ENCODE peak calls at places on chromosomes 11 and 22, in seven cellular contexts. One of them, this sample, is unnamed.

GRCh38 chr11:47213985-47214564 is 699 bp upstream of the DDB2 start:
- DNase-seq in A549: peak
- DNase-seq in HepG2: peak
- DNase-seq in GM12878: peak
- DNase-seq in IMR-90: peak
- DNase-seq in K562: peak
- DNase-seq in H1: peak
- DNase-seq in this sample: peak

GRCh38 chr11:73308003-73308962 is at the start of gene ARHGEF17:
- DNase-seq in A549: peak
- DNase-seq in HepG2: peak
- DNase-seq in GM12878: no peak
- DNase-seq in IMR-90: peak
- DNase-seq in K562: no peak
- DNase-seq in H1: peak
- DNase-seq in this sample: peak

GRCh38 chr11:69637956-69638871 is 2.7 kb upstream of the CCND1 start:
- DNase-seq in A549: peak
- DNase-seq in HepG2: no peak
- DNase-seq in GM12878: no peak
- DNase-seq in IMR-90: peak
- DNase-seq in K562: no peak
- DNase-seq in H1: peak
- DNase-seq in this sample: peak

GRCh38 chr11:57484141-57484710 is 23.9 kb downstream of the RTN4RL2 start:
- DNase-seq in A549: no peak
- DNase-seq in HepG2: no peak
- DNase-seq in GM12878: no peak
- DNase-seq in IMR-90: no peak
- DNase-seq in K562: no peak
- DNase-seq in H1: no peak
- DNase-seq in this sample: no peak

GRCh38 chr11:67486481-67487195 is 3.8 kb downstream of the AIP start:
- DNase-seq in A549: no peak
- DNase-seq in HepG2: no peak
- DNase-seq in GM12878: peak
- DNase-seq in IMR-90: no peak
- DNase-seq in K562: no peak
- DNase-seq in H1: no peak
- DNase-seq in this sample: no peak

GRCh38 chr11:126989942-126990715 is 10.4 kb downstream of the KIRREL3 start:
- DNase-seq in A549: peak
- DNase-seq in HepG2: peak
- DNase-seq in GM12878: no peak
- DNase-seq in IMR-90: peak
- DNase-seq in K562: peak
- DNase-seq in H1: peak
- DNase-seq in this sample: peak

GRCh38 chr22:37331811-37332536 is 49.7 kb downstream of the CYTH4 start:
- DNase-seq in A549: no peak
- DNase-seq in HepG2: no peak
- DNase-seq in GM12878: no peak
- DNase-seq in IMR-90: peak
- DNase-seq in K562: peak
- DNase-seq in H1: no peak
- DNase-seq in this sample: no peak

GRCh38 chr11:74460481-74461154 is 6.7 kb downstream of the KCNE3 start:
- DNase-seq in A549: no peak
- DNase-seq in HepG2: no peak
- DNase-seq in GM12878: no peak
- DNase-seq in IMR-90: peak
- DNase-seq in K562: peak
- DNase-seq in H1: no peak
- DNase-seq in this sample: no peak

GRCh38 chr22:46777609-46777970 is 15.1 kb downstream of the TBC1D22A start:
- DNase-seq in A549: no peak
- DNase-seq in HepG2: no peak
- DNase-seq in GM12878: no peak
- DNase-seq in IMR-90: no peak
- DNase-seq in K562: no peak
- DNase-seq in H1: no peak
- DNase-seq in this sample: no peak

GRCh38 chr22:49372530-49373288 is 455.0 kb downstream of the BRD1 start:
- DNase-seq in A549: peak
- DNase-seq in HepG2: peak
- DNase-seq in GM12878: no peak
- DNase-seq in IMR-90: no peak
- DNase-seq in K562: peak
- DNase-seq in H1: no peak
- DNase-seq in this sample: peak

GRCh38 chr22:47288640-47289039 is 526.2 kb downstream of the TBC1D22A start:
- DNase-seq in A549: no peak
- DNase-seq in HepG2: no peak
- DNase-seq in GM12878: no peak
- DNase-seq in IMR-90: no peak
- DNase-seq in K562: no peak
- DNase-seq in H1: no peak
- DNase-seq in this sample: no peak

GRCh38 chr11:113395782-113396336 is 8.3 kb downstream of the ANKK1 start:
- DNase-seq in A549: no peak
- DNase-seq in HepG2: no peak
- DNase-seq in GM12878: no peak
- DNase-seq in IMR-90: no peak
- DNase-seq in K562: no peak
- DNase-seq in H1: no peak
- DNase-seq in this sample: no peak

GRCh38 chr11:61069427-61069826 is 32.9 kb upstream of the CD5 start:
- DNase-seq in A549: no peak
- DNase-seq in HepG2: no peak
- DNase-seq in GM12878: no peak
- DNase-seq in IMR-90: no peak
- DNase-seq in K562: no peak
- DNase-seq in H1: no peak
- DNase-seq in this sample: no peak

DNA sequence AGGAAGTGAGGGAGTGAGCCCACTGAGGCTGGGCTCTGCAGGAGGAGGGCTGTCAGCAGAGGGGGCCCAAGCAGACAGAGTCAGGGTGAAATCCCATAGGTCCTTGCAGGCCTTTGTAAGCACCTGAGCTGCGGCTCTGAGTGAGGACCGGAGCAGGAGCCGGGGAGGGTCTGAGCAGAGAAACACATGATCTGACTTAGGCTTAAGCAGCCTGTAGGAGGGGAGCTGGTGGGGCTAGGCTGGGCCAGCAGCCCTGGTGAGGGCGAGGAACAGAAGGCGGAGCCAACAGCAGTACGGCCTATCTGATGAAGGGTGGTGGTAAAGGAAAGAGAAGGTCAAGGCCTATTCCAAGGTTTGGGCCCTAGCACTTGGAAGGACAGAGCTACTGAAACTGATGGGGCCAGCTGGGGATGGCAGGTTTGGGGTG is 26.9 kb upstream of the CBX7 start:
- DNase-seq in A549: no peak
- DNase-seq in HepG2: no peak
- DNase-seq in GM12878: no peak
- DNase-seq in IMR-90: no peak
- DNase-seq in K562: peak
- DNase-seq in H1: peak
- DNase-seq in this sample: no peak
- TF ChIP-seq CEBPB in A549: no peak
- TF ChIP-seq CEBPB in HepG2: no peak
- TF ChIP-seq CEBPB in GM12878: no peak
- TF ChIP-seq CEBPB in IMR-90: no peak
- TF ChIP-seq CEBPB in K562: no peak
- TF ChIP-seq CEBPB in H1: no peak
- TF ChIP-seq CEBPB in this sample: no peak

DNA sequence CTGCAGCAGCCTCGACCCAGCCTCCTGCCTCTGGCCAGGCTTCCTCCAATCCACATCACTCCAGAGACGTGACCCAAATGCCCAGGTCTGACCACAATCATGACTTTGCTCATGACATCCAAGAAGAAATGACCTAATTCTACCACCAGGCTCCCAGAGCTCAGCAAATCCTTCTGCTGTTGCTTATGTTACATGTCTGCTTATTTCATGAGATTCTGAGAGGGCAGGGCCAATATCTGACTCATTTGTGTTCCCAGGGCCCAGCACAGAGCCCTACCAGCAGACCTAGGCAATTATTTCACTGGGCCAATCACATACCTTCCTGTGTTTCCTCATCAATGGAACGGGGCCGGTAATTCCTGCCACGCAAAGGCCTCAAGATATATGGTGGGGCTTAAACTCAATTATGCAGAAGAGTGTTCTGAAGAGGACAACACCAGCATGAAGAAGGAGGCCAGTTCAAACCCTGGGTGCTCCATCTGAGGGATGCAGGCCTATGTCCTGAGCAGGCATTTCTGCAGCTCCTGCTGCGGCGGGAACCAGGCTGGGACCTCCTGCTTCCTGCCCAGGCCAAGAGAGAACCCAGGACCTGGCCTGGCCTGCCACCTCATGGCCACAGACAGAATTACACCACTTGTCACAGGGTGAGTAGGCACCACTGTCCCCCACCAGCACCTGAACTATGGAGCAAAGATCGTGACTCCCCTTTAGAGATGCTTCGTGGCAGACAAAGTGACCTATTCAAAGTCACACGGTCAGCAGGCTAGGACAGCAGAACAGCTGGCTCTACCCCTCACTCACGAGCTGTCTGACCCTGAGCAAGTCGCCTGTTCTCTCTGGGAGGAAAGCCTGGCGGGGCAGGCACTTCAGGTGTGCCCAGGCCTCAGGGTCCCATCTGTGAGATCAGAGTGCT is 5.8 kb downstream of the CENPM start:
- DNase-seq in A549: peak
- DNase-seq in HepG2: peak
- DNase-seq in GM12878: no peak
- DNase-seq in IMR-90: peak
- DNase-seq in K562: peak
- DNase-seq in H1: peak
- DNase-seq in this sample: no peak
- TF ChIP-seq CEBPB in A549: no peak
- TF ChIP-seq CEBPB in HepG2: no peak
- TF ChIP-seq CEBPB in GM12878: no peak
- TF ChIP-seq CEBPB in IMR-90: peak
- TF ChIP-seq CEBPB in K562: no peak
- TF ChIP-seq CEBPB in H1: no peak
- TF ChIP-seq CEBPB in this sample: no peak

GRCh38 chr11:75635009-75635909 is 33.6 kb downstream of the MAP6 start:
- DNase-seq in A549: no peak
- DNase-seq in HepG2: no peak
- DNase-seq in GM12878: no peak
- DNase-seq in IMR-90: peak
- DNase-seq in K562: peak
- DNase-seq in H1: no peak
- DNase-seq in this sample: no peak
- TF ChIP-seq CEBPB in A549: no peak
- TF ChIP-seq CEBPB in HepG2: no peak
- TF ChIP-seq CEBPB in GM12878: no peak
- TF ChIP-seq CEBPB in IMR-90: no peak
- TF ChIP-seq CEBPB in K562: no peak
- TF ChIP-seq CEBPB in H1: no peak
- TF ChIP-seq CEBPB in this sample: no peak

DNA sequence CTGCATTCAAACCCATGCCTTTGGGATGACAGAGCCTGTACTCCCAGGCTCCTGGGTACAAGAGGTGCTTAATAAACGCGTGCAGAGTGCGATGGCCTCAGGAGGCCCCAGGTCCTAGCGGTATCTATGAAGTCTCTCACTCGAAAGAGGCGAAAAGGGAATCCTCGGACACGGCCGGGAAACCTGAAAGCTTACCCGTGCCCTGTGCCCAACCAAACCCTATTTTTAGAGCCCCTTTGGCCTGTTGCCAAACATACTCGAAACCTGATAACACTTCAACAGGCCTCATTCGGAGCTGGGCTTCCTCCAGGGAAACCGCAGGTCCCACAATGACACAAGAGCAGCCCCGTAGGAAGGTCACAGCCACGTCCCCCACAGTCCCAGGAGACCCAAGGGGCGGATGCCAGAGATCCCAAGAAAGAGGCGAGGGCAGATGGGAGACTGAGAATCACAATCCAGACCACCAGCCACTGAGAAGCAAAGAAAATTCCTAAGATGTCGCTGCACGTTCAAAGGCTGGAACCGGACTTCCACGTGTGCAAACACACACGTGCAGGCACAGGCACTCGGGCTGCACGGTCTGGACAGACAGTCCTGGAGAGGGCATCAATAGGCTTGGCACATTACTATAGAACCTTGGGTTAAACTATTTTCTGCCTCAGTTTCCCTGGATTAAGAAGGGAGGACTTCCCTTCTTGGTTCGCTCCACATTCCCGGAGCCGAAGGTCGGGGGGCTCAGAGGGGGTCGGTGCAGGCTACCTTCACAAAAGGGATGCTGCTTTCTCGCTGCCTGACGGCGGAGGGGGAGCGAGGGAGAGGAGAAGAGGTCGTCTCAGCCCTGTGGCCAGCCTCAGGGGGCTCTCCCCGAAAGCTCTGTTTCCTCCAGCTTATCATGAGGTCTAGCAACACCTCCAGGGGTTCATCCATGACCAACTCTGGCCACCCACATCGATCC is 8.2 kb downstream of the PDGFB start:
- DNase-seq in A549: no peak
- DNase-seq in HepG2: no peak
- DNase-seq in GM12878: peak
- DNase-seq in IMR-90: no peak
- DNase-seq in K562: peak
- DNase-seq in H1: no peak
- DNase-seq in this sample: no peak
- TF ChIP-seq CEBPB in A549: no peak
- TF ChIP-seq CEBPB in HepG2: no peak
- TF ChIP-seq CEBPB in GM12878: no peak
- TF ChIP-seq CEBPB in IMR-90: no peak
- TF ChIP-seq CEBPB in K562: peak
- TF ChIP-seq CEBPB in H1: no peak
- TF ChIP-seq CEBPB in this sample: no peak

DNA sequence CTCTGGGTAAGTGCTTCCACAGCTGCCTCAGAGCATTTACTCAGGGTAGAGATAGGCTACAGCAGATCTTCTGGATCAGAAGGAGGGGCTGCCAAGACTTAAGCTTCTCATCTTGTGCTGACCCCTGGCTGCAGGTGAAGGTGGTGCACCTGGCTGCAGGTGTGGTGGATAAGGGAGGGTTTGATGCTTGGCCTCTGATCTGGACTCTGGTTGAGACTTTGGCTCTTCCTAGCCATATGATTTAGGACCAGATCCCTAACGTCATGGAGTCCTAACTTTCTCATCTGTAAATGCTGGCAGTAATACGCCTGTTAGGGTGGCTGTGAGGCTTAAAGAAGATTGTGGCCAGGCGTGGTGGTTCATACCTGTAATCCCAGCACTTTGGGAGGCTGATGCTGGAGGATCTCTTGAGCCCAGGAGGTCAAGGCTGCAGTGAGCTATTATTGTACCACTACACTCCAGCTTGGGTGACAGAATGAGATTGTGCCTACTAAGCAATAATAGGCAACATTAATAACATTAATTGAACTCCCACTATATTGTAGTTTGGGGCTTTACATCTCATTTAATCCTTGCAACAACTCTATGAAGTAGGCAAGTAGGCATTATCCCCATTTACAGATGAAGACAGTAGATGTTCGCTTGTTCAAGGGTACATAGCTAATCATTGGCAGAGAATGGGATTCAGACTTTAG is 10.7 kb downstream of the DTX4 start:
- DNase-seq in A549: no peak
- DNase-seq in HepG2: peak
- DNase-seq in GM12878: no peak
- DNase-seq in IMR-90: no peak
- DNase-seq in K562: peak
- DNase-seq in H1: peak
- DNase-seq in this sample: no peak
- TF ChIP-seq CEBPB in A549: no peak
- TF ChIP-seq CEBPB in HepG2: no peak
- TF ChIP-seq CEBPB in GM12878: no peak
- TF ChIP-seq CEBPB in IMR-90: no peak
- TF ChIP-seq CEBPB in K562: no peak
- TF ChIP-seq CEBPB in H1: no peak
- TF ChIP-seq CEBPB in this sample: no peak

This sample was measured in HCT116.